ENCODE peak calls at places on chromosome 14, in four cellular contexts. J is HCT116, O is choroid plexus epithelial cell, A is tibial artery. T is an unnamed sample.
A peak's percentile ranks its signal among the peaks of the same experiment; 100 is the strongest.

GRCh38 chr14:30588873-30589272 is 29.9 kb downstream of the G2E3 start:
- DNase-seq in J (no peak), A (no peak), O (no peak), T (no peak)

GRCh38 chr14:44589180-44589579 is 82.1 kb upstream of the FSCB start:
- DNase-seq in A (no peak), J (no peak), O (no peak), T (no peak)

GRCh38 chr14:61174395-61175386 is 106.4 kb downstream of the TMEM30B start:
- DNase-seq in O (peak; percentile 80), J (no peak), A (no peak), T (no peak)

GRCh38 chr14:68944162-68944561 is 34.9 kb downstream of the ACTN1 start:
- DNase-seq in A (no peak), O (no peak), J (no peak), T (no peak)

GRCh38 chr14:51607677-51608076 is 44.0 kb upstream of the FRMD6 start:
- DNase-seq in O (peak; percentile 76), J (no peak), A (no peak), T (no peak)

GRCh38 chr14:76514599-76514998 is 138.7 kb downstream of the ESRRB start:
- DNase-seq in A (no peak), O (peak; percentile 11), J (peak; percentile 48), T (no peak)

GRCh38 chr14:53921027-53921426 is 35.6 kb downstream of the BMP4 start:
- DNase-seq in A (no peak), J (no peak), O (no peak), T (no peak)

GRCh38 chr14:60311417-60311816 is 62.4 kb downstream of the PPM1A start:
- DNase-seq in A (no peak), O (peak; percentile 73), J (no peak), T (no peak)

GRCh38 chr14:34502826-34503225 is 36.7 kb downstream of the EAPP start:
- DNase-seq in J (no peak), A (no peak), O (peak; percentile 85), T (no peak)

GRCh38 chr14:36256131-36256801 is 64.2 kb downstream of the MBIP start:
- DNase-seq in A (peak; percentile 65), J (no peak), O (peak; percentile 28), T (no peak)

GRCh38 chr14:37946819-37947218 is 260.9 kb upstream of the SSTR1 start:
- DNase-seq in A (no peak), J (no peak), O (peak; percentile 2), T (no peak)

GRCh38 chr14:81414123-81414522 is 14.0 kb upstream of the STON2 start:
- DNase-seq in O (no peak), J (no peak), A (no peak), T (no peak)

GRCh38 chr14:91839754-91840153 is 27.6 kb downstream of the TC2N start:
- DNase-seq in O (no peak), J (no peak), A (no peak), T (peak; percentile 26)

GRCh38 chr14:74217672-74218448 is 21.4 kb upstream of the VSX2 start:
- DNase-seq in O (peak; percentile 70), A (peak; percentile 43), J (peak; percentile 47), T (peak; percentile 16)

GRCh38 chr14:96309128-96309906 is 53.3 kb downstream of the BDKRB1 start:
- DNase-seq in J (no peak), O (no peak), A (no peak), T (no peak)

GRCh38 chr14:103380719-103381377 is 4.4 kb upstream of the MARK3 start:
- DNase-seq in J (no peak), O (no peak), A (no peak), T (no peak)

GRCh38 chr14:50774542-50775267 is 56.3 kb downstream of the NIN start:
- DNase-seq in A (peak; percentile 31), O (no peak), J (no peak), T (no peak)

DNA sequence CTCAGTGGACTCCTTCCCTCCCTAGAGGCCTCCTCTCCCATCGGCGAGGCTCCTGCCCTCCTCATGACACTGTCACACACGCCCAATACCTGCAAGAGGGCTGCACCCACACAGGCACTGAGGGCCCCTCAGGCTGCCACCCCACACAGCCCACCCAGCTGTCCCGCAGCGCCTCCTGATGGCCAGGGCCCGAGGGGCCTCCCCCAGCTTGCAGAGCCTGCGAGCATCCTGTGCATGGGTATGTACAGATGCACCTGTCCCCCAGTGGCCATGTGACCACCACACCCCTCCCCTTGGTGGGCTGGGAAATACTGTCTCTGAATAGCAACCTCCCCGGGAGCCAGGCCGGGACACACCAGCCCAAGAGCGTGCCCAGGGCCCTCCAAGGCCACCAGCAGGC is 19.0 kb upstream of the NUDT14 start:
- DNase-seq in A (no peak), J (no peak), O (no peak), T (no peak)
- TF ChIP-seq CTCF in A (no peak), J (no peak), O (peak; percentile 15), T (peak; percentile 39)

GRCh38 chr14:24440606-24441399 is 1.8 kb downstream of the SDR39U1 start:
- DNase-seq in J (no peak), O (no peak), A (no peak), T (no peak)
- H3K4me3 ChIP-seq in J (peak overlapping the region; percentile 94), O (no peak overlapping the region), A (no peak overlapping the region), T (no peak overlapping the region)

DNA sequence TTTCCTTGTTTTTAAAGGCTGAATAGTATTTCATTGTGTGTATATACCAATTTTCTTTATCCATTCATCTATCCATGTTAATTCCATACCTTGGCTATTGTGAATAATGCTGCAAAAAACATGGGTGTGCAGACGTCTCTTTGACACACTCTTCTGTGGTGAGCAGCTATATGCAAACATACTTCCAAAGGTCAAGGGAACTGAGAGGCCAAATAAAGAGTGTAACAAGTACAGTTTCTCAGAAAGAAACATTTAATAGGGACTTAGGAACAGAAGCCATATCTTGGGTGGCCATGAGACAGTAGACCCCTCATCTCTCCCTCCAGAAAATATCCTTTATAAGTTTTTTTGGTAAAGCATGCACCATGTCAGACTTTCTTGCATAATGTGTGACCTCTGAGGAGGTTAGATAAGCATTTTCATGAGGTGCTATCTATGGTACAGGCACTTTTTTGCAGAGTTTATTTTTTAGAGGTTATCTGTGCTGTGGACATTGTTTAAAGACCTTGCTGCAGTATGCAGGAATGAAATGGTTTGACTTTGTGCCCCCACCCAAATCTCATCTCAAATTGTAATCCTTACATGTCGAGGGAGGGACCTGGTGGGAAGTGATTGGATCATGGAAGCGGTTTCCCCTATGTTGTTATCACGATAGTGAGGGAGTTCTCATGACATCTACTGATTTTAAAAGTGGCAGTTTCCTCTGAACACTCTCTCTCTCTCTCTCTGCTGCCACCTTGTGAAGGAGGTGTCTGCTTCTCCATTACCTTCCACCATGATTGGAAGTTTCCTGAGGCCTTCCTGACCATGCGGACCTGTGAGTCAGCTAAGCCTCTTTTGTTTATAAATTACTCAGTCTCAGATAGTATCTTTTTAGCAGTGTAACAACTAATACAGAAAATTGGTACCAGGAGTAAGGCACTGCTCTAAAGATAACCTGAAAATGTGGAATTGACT is 1202.3 kb downstream of the GALC start:
- DNase-seq in J (no peak), A (no peak), O (no peak), T (no peak)
- TF ChIP-seq CTCF in J (no peak), A (no peak), O (no peak), T (no peak)

DNA sequence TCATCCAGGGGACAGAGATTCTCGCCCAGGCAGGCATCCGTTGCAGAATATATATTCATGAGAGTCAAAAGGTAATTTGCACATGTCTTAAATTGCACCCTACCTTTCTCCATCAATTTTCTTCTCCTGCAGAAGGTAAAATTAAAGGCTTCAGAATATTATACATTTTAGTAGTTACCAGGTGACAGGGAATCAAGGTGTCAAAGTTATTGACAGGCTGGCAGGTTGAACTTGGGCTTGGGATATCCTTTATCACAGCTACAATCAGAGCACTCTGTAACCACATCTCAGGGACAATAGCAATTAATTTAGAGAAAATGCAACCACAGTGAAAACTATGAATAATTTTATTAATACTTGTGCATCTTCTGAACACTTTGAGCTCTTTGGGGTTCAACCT is 66.9 kb upstream of the GSC start:
- DNase-seq in O (no peak), J (no peak), A (no peak), T (no peak)
- H3K4me3 ChIP-seq in O (no peak overlapping the region), J (no peak overlapping the region), A (no peak overlapping the region), T (no peak overlapping the region)

GRCh38 chr14:21993070-21993469 is 319.5 kb upstream of the OR4E1 start:
- DNase-seq in J (no peak), O (no peak), A (no peak), T (no peak)

GRCh38 chr14:21999400-21999799 is 325.8 kb upstream of the OR4E1 start:
- DNase-seq in A (no peak), J (no peak), O (no peak), T (no peak)

GRCh38 chr14:21995332-21995731 is 321.7 kb upstream of the OR4E1 start:
- DNase-seq in A (no peak), J (no peak), O (no peak), T (no peak)

GRCh38 chr14:21993837-21994236 is 320.2 kb upstream of the OR4E1 start:
- DNase-seq in A (no peak), O (no peak), J (no peak), T (no peak)

DNA sequence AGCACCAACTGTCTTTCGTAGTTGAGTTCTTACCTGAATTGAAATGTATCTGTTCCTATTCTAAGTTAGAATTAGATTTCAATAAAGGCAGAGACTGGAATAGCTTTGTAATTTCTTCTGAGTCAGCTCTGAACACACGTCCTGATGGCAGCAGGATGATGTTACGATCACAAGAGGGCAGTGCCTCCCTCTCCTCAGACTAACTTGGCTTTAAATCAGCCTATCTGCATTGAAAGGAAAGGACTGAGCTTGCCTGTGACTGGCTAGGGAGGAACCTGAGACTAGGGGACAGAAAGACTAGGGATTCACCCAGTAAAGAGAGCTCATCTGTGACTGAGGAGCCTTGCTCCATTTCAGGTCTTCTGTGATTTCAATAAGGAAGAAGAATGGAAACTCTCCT is 323.7 kb upstream of the OR4E1 start:
- DNase-seq in J (peak; percentile 31), O (peak; percentile 19), A (no peak), T (no peak)
- TF ChIP-seq CTCF in J (peak; percentile 8), O (peak; percentile 14), A (no peak), T (peak; percentile 20)

T was measured in GM12864.